ENCODE peak calls at places on chromosome 21, in four cellular contexts. One of them, this sample, is unnamed.

GRCh38 chr21:41806773-41807172 is 39.9 kb upstream of the RIPK4 start:
- DNase-seq in astrocyte of the hippocampus: no peak
- DNase-seq in choroid plexus epithelial cell: no peak
- DNase-seq in ACHN: no peak
- DNase-seq in this sample: no peak

GRCh38 chr21:41432567-41433460 is 6.8 kb downstream of the MX1 start:
- DNase-seq in choroid plexus epithelial cell: no peak
- DNase-seq in ACHN: no peak
- DNase-seq in astrocyte of the hippocampus: no peak
- DNase-seq in this sample: no peak

GRCh38 chr21:37415938-37416337 is 49.4 kb downstream of the DYRK1A start:
- DNase-seq in choroid plexus epithelial cell: no peak
- DNase-seq in ACHN: no peak
- DNase-seq in astrocyte of the hippocampus: no peak
- DNase-seq in this sample: no peak

GRCh38 chr21:27269646-27270045 is 302.8 kb upstream of the ADAMTS5 start:
- DNase-seq in choroid plexus epithelial cell: peak; percentile 95
- DNase-seq in astrocyte of the hippocampus: peak; percentile 37
- DNase-seq in ACHN: peak; percentile 69
- DNase-seq in this sample: no peak

GRCh38 chr21:17455451-17455850 is 57.4 kb upstream of the CXADR start:
- DNase-seq in choroid plexus epithelial cell: no peak
- DNase-seq in astrocyte of the hippocampus: no peak
- DNase-seq in ACHN: no peak
- DNase-seq in this sample: no peak

GRCh38 chr21:15152591-15152990 is 87.8 kb upstream of the NRIP1 start:
- DNase-seq in choroid plexus epithelial cell: no peak
- DNase-seq in ACHN: no peak
- DNase-seq in astrocyte of the hippocampus: no peak
- DNase-seq in this sample: no peak

GRCh38 chr21:33495743-33496142 is 4.2 kb upstream of the DNAJC28 start:
- DNase-seq in astrocyte of the hippocampus: no peak
- DNase-seq in ACHN: no peak
- DNase-seq in choroid plexus epithelial cell: no peak
- DNase-seq in this sample: no peak

GRCh38 chr21:43271452-43272020 is 102.7 kb downstream of the CRYAA start:
- DNase-seq in astrocyte of the hippocampus: no peak
- DNase-seq in choroid plexus epithelial cell: no peak
- DNase-seq in ACHN: no peak
- DNase-seq in this sample: no peak

GRCh38 chr21:45954271-45954670 is 27.3 kb upstream of the COL6A1 start:
- DNase-seq in choroid plexus epithelial cell: peak; percentile 43
- DNase-seq in ACHN: no peak
- DNase-seq in astrocyte of the hippocampus: no peak
- DNase-seq in this sample: no peak

GRCh38 chr21:45469273-45470086 is 64.5 kb downstream of the COL18A1 start:
- DNase-seq in ACHN: no peak
- DNase-seq in astrocyte of the hippocampus: no peak
- DNase-seq in choroid plexus epithelial cell: peak; percentile 17
- DNase-seq in this sample: no peak

GRCh38 chr21:42465008-42465878 is 30.8 kb downstream of the RSPH1 start:
- DNase-seq in astrocyte of the hippocampus: no peak
- DNase-seq in choroid plexus epithelial cell: peak; percentile 93
- DNase-seq in ACHN: no peak
- DNase-seq in this sample: peak; percentile 57